ENCODE peak calls at places on chromosomes 16 and 17, in six cellular contexts. K is activated CD4-positive, alpha-beta T cell treated with anti-CD3 and anti-CD28 coated beads for 48 hours; Q is KG1; X is AG04450; J is BJ; B is GM12865. W is an unnamed sample.
A peak's percentile ranks its signal among the peaks of the same experiment; 100 is the strongest.

GRCh38 chr17:6323626-6324356 is 111.1 kb downstream of the AIPL1 start:
- DNase-seq in K (no peak), Q (no peak), X (no peak), J (no peak), B (no peak), W (no peak)

GRCh38 chr16:59392911-59393310 is 658.8 kb upstream of the GOT2 start:
- DNase-seq in K (no peak), Q (no peak), X (no peak), J (no peak), B (no peak), W (no peak)

GRCh38 chr17:32323784-32324590 is 18.0 kb downstream of the C17orf75 start:
- DNase-seq in K (peak; percentile 45), Q (no peak), X (no peak), J (no peak), B (peak; percentile 28), W (peak; percentile 50)

GRCh38 chr16:24717411-24717810 is 12.0 kb upstream of the TNRC6A start:
- DNase-seq in K (no peak), Q (no peak), X (no peak), J (no peak), B (no peak), W (no peak)

GRCh38 chr16:29820271-29820701 is at the start of gene MVP:
- DNase-seq in K (peak; percentile 72), Q (no peak), X (no peak), J (no peak), B (peak; percentile 73), W (peak; percentile 77)

GRCh38 chr16:89921131-89921698 is 1.9 kb upstream of the TUBB3 start:
- DNase-seq in K (no peak), Q (no peak), X (no peak), J (no peak), B (no peak), W (no peak)

GRCh38 chr16:9256196-9256595 is 164.8 kb downstream of the HAPSTR1 start:
- DNase-seq in K (peak; percentile 69), Q (peak; percentile 1), X (no peak), J (no peak), B (peak; percentile 63), W (peak; percentile 41)

GRCh38 chr17:10748475-10749110 is 18.8 kb upstream of the TMEM220 start:
- DNase-seq in K (no peak), Q (no peak), X (no peak), J (no peak), B (no peak), W (no peak)

GRCh38 chr16:57093845-57094564 is 1.6 kb downstream of the CPNE2 start:
- DNase-seq in K (no peak), Q (no peak), X (no peak), J (no peak), B (no peak), W (no peak)

GRCh38 chr16:68972720-68973119 is 129.4 kb downstream of the TANGO6 start:
- DNase-seq in K (no peak), Q (no peak), X (peak; percentile 23), J (no peak), B (no peak), W (no peak)

GRCh38 chr16:81366316-81366932 is 51.7 kb downstream of the GAN start:
- DNase-seq in K (no peak), Q (no peak), X (peak; percentile 13), J (no peak), B (peak; percentile 70), W (no peak)

GRCh38 chr17:75288784-75289121 is 480 bp downstream of the SLC25A19 start:
- DNase-seq in K (peak; percentile 71), Q (peak; percentile 70), X (no peak), J (no peak), B (peak; percentile 73), W (peak; percentile 66)

GRCh38 chr16:11303405-11304138 is 22.4 kb upstream of the PRM1 start:
- DNase-seq in K (no peak), Q (no peak), X (no peak), J (no peak), B (no peak), W (no peak)

GRCh38 chr16:49454426-49455180 is 81.0 kb downstream of the C16orf78 start:
- DNase-seq in K (no peak), Q (no peak), X (no peak), J (no peak), B (no peak), W (no peak)